ENCODE peak calls at places on chromosomes 7 and 10, in four cellular contexts. Z, E, N and O are unnamed samples.

GRCh38 chr10:28970231-28970630 is 292.9 kb downstream of the BAMBI start:
- DNase-seq in E (no peak), N (no peak), Z (no peak), O (no peak)

GRCh38 chr7:158532093-158532627 is 55.5 kb downstream of the PTPRN2 start:
- DNase-seq in N (no peak), E (no peak), Z (no peak), O (no peak)

GRCh38 chr10:89296227-89296648 is 5.6 kb upstream of the IFIT2 start:
- DNase-seq in N (no peak), E (no peak), Z (no peak), O (no peak)

GRCh38 chr7:155282671-155283070 is 15.0 kb upstream of the INSIG1 start:
- DNase-seq in E (no peak), Z (no peak), N (no peak), O (no peak)

GRCh38 chr7:142785841-142786250 is 15.1 kb downstream of the PRSS2 start:
- DNase-seq in N (no peak), Z (no peak), E (peak; percentile 30), O (no peak)

GRCh38 chr10:17257466-17258321 is 29.7 kb downstream of the VIM start:
- DNase-seq in N (peak; percentile 44), Z (peak; percentile 16), E (peak; percentile 67), O (peak; percentile 69)

GRCh38 chr7:41316410-41316809 is 386.5 kb downstream of the INHBA start:
- DNase-seq in E (no peak), Z (no peak), N (peak; percentile 80), O (no peak)

GRCh38 chr10:57699944-57700343 is 567.8 kb downstream of the IPMK start:
- DNase-seq in Z (no peak), N (no peak), E (no peak), O (no peak)

GRCh38 chr7:127251458-127252379 is 1.0 kb downstream of the GRM8 start:
- DNase-seq in E (no peak), Z (no peak), N (no peak), O (peak; percentile 15)

GRCh38 chr7:27551803-27552202 is 110.9 kb downstream of the HIBADH start:
- DNase-seq in N (no peak), Z (no peak), E (no peak), O (no peak)

GRCh38 chr10:122348512-122348911 is 26.0 kb upstream of the PLEKHA1 start:
- DNase-seq in E (no peak), Z (no peak), N (no peak), O (no peak)

GRCh38 chr10:110502851-110503301 is 5.2 kb downstream of the DUSP5 start:
- DNase-seq in Z (peak; percentile 93), N (no peak), E (no peak), O (no peak)

GRCh38 chr7:151139791-151140190 is 27.7 kb downstream of the GBX1 start:
- DNase-seq in Z (no peak), E (no peak), N (no peak), O (no peak)

GRCh38 chr10:34024708-34025425 is 690.4 kb upstream of the NRP1 start:
- DNase-seq in N (no peak), E (peak; percentile 20), Z (no peak), O (no peak)

GRCh38 chr7:128396357-128396756 is 13.4 kb downstream of the IMPDH1 start:
- DNase-seq in Z (no peak), N (no peak), E (no peak), O (no peak)

GRCh38 chr10:21860718-21861117 is 142.8 kb downstream of the DNAJC1 start:
- DNase-seq in E (no peak), Z (peak; percentile 3), N (no peak), O (no peak)

GRCh38 chr7:11319491-11320274 is 346.0 kb downstream of the PHF14 start:
- DNase-seq in E (no peak), N (no peak), Z (no peak), O (no peak)

GRCh38 chr7:142012825-142013506 is 17.3 kb downstream of the MGAM start:
- DNase-seq in N (no peak), Z (no peak), E (no peak), O (peak; percentile 16)

GRCh38 chr7:100719523-100720319 is 547 bp upstream of the EPO start:
- DNase-seq in E (no peak), Z (no peak), N (peak; percentile 75), O (no peak)

GRCh38 chr7:92848854-92849745 is 12.7 kb upstream of the CDK6 start:
- DNase-seq in E (no peak), Z (no peak), N (no peak), O (no peak)

GRCh38 chr7:92856436-92856835 is 20.1 kb upstream of the CDK6 start:
- DNase-seq in N (peak; percentile 47), Z (no peak), E (no peak), O (no peak)

GRCh38 chr7:92851732-92852131 is 15.4 kb upstream of the CDK6 start:
- DNase-seq in E (no peak), Z (no peak), N (no peak), O (no peak)

GRCh38 chr7:92850506-92850905 is 14.1 kb upstream of the CDK6 start:
- DNase-seq in Z (no peak), E (no peak), N (no peak), O (no peak)

DNA sequence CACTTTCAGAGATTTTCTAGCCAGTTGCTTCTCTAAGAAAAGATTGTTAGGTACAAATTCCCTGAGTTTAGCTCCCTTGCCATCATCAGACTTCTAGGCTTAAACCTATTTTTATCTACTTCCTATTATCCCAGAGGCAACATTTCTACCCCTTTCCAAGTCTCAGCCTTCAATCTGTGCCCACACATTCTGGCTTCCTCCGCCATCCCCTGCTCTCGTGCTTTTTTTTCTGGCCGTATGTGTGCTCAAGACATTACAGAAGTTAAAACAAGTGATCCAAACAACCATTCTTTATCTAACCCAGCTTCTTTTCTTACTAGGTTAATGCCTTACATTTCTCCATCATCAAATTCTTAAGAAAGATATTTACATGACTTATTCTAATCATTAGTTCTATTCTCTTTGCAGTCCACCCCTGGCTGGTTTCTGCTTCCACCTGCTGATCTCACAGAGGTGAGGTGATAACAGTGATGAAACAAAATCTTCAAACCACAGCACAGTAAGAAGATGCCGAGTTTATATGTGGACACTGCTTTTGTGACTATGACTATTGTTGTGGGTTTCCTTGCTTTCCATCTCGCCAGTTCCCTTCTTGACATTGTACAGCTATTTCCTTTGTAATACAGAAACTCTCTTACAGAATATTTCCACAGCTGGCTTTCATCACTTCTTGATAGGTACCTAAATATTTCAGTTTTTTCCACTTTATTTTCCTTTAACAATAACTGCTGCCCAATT is 18.3 kb upstream of the CDK6 start:
- DNase-seq in N (no peak), E (no peak), Z (no peak), O (no peak)
- TF ChIP-seq TARDBP in N (no peak), E (no peak), Z (no peak), O (no peak)

GRCh38 chr10:3807221-3807927 is 22.4 kb upstream of the KLF6 start:
- DNase-seq in N (no peak), Z (no peak), E (no peak), O (no peak)
- TF ChIP-seq SP1 in N (no peak), Z (no peak), E (no peak), O (no peak)

DNA sequence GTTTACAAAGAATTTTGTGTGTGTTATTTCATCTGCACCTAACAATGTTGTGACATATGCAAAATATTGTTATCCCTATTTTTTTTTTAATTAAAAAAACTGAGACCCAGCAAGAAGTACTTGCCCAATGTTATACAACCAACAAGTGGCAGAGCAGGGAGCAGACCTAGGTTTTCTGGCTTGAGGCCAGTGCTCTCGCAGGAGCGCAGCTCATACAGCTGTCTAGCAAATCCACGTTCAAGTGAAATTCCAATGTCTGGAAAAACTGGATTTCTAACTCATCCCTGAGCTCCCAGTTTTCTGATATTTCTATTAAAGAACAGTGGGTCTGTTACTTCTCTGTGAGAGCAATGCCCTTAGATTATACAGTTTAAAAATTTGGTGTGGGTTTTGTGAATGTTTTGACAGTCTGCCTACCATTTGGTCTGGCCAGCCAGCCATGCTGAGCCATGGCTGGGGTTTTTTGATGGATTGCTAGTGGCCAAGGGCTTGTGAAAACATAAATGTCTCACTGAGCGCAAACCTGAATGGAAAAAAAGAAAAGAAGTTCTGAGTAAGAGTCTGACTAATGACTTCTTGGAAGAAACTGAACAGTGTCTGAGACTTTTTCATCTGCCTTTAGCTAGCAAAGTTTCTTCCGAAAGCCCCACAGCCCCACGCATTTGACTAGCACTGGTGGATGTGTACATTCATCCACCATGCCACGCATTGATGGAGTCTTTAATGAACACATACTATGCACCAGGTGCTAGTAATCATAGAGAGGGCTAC is 15.4 kb upstream of the PRF1 start:
- DNase-seq in E (no peak), Z (no peak), N (no peak), O (no peak)
- TF ChIP-seq TARDBP in E (no peak), Z (no peak), N (no peak), O (no peak)

GRCh38 chr10:96023168-96023567 is 20.2 kb upstream of the CCNJ start:
- DNase-seq in N (no peak), Z (no peak), E (no peak), O (no peak)

GRCh38 chr10:96021332-96021731 is 22.1 kb upstream of the CCNJ start:
- DNase-seq in Z (no peak), E (no peak), N (no peak), O (no peak)

GRCh38 chr10:96014473-96015102 is 28.8 kb upstream of the CCNJ start:
- DNase-seq in E (peak; percentile 27), N (no peak), Z (no peak), O (no peak)

GRCh38 chr10:96022739-96023138 is 20.6 kb upstream of the CCNJ start:
- DNase-seq in E (peak; percentile 25), N (no peak), Z (no peak), O (no peak)

GRCh38 chr10:96017227-96017687 is 26.1 kb upstream of the CCNJ start:
- DNase-seq in E (peak; percentile 51), N (peak; percentile 68), Z (peak; percentile 32), O (peak; percentile 77)
- TF ChIP-seq SP1 in E (no peak), N (no peak), Z (no peak), O (no peak)

GRCh38 chr10:62399211-62399610 is 25.0 kb downstream of the ZNF365 start:
- DNase-seq in Z (no peak), E (no peak), N (no peak), O (no peak)
- TF ChIP-seq TARDBP in Z (no peak), E (no peak), N (no peak), O (no peak)

DNA sequence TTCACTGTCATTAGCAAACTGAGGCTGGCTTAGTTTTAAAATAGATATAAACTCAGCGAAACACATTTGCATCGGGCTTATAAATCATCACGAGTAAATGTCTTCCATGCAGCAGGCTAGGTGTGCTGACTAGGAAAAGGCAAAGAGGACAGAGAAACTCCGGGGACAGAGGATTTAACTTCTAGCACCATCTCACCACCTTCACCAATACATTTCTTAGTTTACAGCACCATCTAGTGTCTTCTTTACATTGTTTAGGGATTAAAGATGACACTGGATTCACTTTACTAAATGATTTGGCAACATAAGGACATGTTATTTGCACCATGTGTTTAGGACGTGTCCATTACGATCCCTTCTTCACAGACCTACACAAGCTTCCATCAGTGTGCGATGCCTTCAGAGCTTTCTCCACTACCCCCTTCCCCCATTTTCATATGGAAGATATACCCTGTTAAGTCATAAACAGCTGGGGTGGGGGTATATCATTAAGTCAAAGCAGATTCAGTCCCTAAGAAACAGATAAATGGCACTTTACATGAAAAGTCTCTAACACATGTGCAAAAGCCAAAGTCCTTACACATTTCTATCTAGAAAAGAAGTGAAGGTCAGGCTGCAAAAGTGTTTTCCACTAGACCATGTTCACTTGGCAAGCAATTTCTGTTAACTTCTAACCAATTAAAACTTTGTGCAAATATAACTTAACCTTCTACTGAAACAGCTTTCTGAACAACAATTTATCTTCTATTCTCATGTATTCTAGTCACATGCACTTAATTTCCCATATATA is 103.3 kb downstream of the GRB10 start:
- DNase-seq in N (peak; percentile 60), Z (no peak), E (peak; percentile 21), O (peak; percentile 22)
- TF ChIP-seq SP1 in N (no peak), Z (no peak), E (no peak), O (no peak)

GRCh38 chr7:105388373-105389089 is at the start of gene SRPK2:
- DNase-seq in Z (no peak), N (peak; percentile 51), E (peak; percentile 96), O (peak; percentile 88)
- TF ChIP-seq TARDBP in Z (no peak), N (no peak), E (no peak), O (no peak)